ENCODE peak calls at places on chromosomes 3 and 15, in four cellular contexts. B, C, Y and R are unnamed samples.
A peak's percentile ranks its signal among the peaks of the same experiment; 100 is the strongest.

GRCh38 chr15:85473455-85473854 is 93.1 kb downstream of the AKAP13 start:
- DNase-seq in B (no peak), C (no peak), Y (no peak), R (no peak)

GRCh38 chr3:103195201-103195600 is 760.4 kb downstream of the ZPLD1 start:
- DNase-seq in C (no peak), B (no peak), Y (no peak), R (no peak)

GRCh38 chr15:50676799-50677483 is 9.7 kb downstream of the TRPM7 start:
- DNase-seq in Y (no peak), C (no peak), B (no peak), R (no peak)

GRCh38 chr3:183827809-183828537 is 2.6 kb upstream of the MAP6D1 start:
- DNase-seq in B (no peak), C (no peak), Y (no peak), R (no peak)

GRCh38 chr3:18300916-18301315 is 124.2 kb downstream of the SATB1 start:
- DNase-seq in C (no peak), B (no peak), Y (no peak), R (no peak)

GRCh38 chr3:14598143-14598569 is 53.4 kb upstream of the CCDC174 start:
- DNase-seq in C (no peak), B (no peak), Y (peak; percentile 54), R (no peak)

GRCh38 chr3:123571264-123571972 is 13.4 kb downstream of the HACD2 start:
- DNase-seq in C (no peak), B (no peak), Y (no peak), R (no peak)

GRCh38 chr15:66846031-66846430 is 144.0 kb downstream of the SMAD6 start:
- DNase-seq in B (no peak), C (no peak), Y (no peak), R (no peak)

GRCh38 chr15:68389041-68389930 is 42.7 kb downstream of the ITGA11 start:
- DNase-seq in C (no peak), B (peak; percentile 53), Y (no peak), R (peak; percentile 38)

GRCh38 chr15:37516628-37517027 is 416.3 kb upstream of the MEIS2 start:
- DNase-seq in Y (no peak), B (no peak), C (no peak), R (no peak)

GRCh38 chr3:64656544-64656943 is 31.3 kb downstream of the ADAMTS9 start:
- DNase-seq in C (no peak), Y (no peak), B (no peak), R (no peak)

GRCh38 chr15:100987143-100987542 is 68.0 kb downstream of the LRRK1 start:
- DNase-seq in B (no peak), C (no peak), Y (no peak), R (no peak)

GRCh38 chr3:14808502-14809266 is 10.1 kb upstream of the FGD5 start:
- DNase-seq in B (no peak), C (no peak), Y (no peak), R (no peak)

GRCh38 chr3:150286390-150287147 is 121.5 kb upstream of the TSC22D2 start:
- DNase-seq in B (no peak), C (no peak), Y (peak; percentile 8), R (no peak)

GRCh38 chr3:36804295-36805055 is 40.1 kb upstream of the DCLK3 start:
- DNase-seq in B (no peak), C (no peak), Y (no peak), R (no peak)

GRCh38 chr15:70400766-70401541 is 303.2 kb upstream of the TLE3 start:
- DNase-seq in B (no peak), Y (no peak), C (peak; percentile 29), R (no peak)

GRCh38 chr3:183224581-183224980 is 28.5 kb upstream of the B3GNT5 start:
- DNase-seq in C (no peak), Y (peak; percentile 32), B (no peak), R (no peak)

GRCh38 chr3:141487419-141488345 is 855 bp downstream of the RASA2 start:
- DNase-seq in B (peak; percentile 79), C (peak; percentile 66), Y (peak; percentile 82), R (peak; percentile 81)

GRCh38 chr3:141485578-141486415 is 1.0 kb upstream of the RASA2 start:
- DNase-seq in Y (no peak), B (no peak), C (no peak), R (no peak)

GRCh38 chr3:141484701-141485287 is 2.0 kb upstream of the RASA2 start:
- DNase-seq in C (no peak), Y (no peak), B (no peak), R (no peak)

GRCh38 chr3:141486416-141486734 is 452 bp upstream of the RASA2 start:
- DNase-seq in C (no peak), Y (no peak), B (no peak), R (no peak)

DNA sequence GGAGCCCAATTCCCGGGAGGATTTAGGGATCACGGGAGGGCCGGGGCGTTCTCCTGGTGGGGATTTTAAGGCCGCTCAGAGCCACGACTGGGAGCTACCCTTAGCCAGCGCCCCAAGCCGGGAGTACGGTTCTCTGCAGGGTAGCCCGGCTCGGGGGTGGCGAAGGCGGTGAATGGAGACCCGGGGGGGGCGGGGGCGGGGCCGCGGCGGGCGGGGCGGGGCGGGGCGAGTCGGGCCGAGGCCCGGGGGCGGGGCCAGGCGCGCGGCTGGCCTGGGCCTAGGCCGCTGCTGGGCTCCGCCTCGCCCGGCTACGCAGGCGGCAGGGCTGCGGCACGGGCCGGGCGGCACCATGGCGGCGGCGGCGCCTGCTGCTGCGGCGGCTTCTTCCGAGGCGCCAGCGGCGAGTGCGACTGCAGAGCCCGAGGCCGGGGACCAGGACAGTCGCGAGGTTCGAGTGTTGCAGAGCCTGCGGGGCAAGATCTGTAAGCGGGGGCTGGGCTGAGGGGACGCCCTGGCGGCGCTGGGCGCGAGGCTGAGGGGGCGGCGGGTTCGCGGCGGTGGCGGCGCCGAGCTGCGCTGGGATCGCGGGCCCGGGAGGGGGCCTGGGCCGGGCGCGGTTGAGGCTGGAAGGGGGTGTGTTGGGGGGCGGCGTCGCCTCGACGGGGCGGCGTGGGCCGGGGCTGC is at the start of gene RASA2:
- DNase-seq in Y (peak; percentile 65), C (peak; percentile 67), B (peak; percentile 62), R (peak; percentile 85)
- H3K4me3 ChIP-seq in Y (peak within 1 kb of the TSS; percentile 59), C (peak within 1 kb of the TSS; percentile 87), B (peak within 1 kb of the TSS; percentile 94), R (peak within 1 kb of the TSS; percentile 100)

GRCh38 chr3:13470894-13471574 is 9.1 kb upstream of the HDAC11 start:
- DNase-seq in C (no peak), Y (no peak), B (no peak), R (no peak)
- H3K27ac ChIP-seq in C (no peak overlapping the region), Y (no peak overlapping the region), B (no peak overlapping the region), R (no peak overlapping the region)

GRCh38 chr15:79430901-79431635 is 1.1 kb upstream of the MINAR1 start:
- DNase-seq in Y (no peak), B (no peak), C (no peak), R (no peak)
- H3K4me3 ChIP-seq in Y (no peak overlapping the region), B (peak overlapping the region; percentile 50), C (peak overlapping the region; percentile 69), R (peak overlapping the region; percentile 77)

GRCh38 chr3:10845839-10846656 is 30.0 kb downstream of the SLC6A11 start:
- DNase-seq in B (no peak), Y (no peak), C (no peak), R (no peak)
- H3K27ac ChIP-seq in B (no peak overlapping the region), Y (no peak overlapping the region), C (no peak overlapping the region), R (no peak overlapping the region)

GRCh38 chr3:108489776-108490175 is 20.6 kb downstream of the MYH15 start:
- DNase-seq in C (no peak), Y (peak; percentile 36), B (no peak), R (no peak)

GRCh38 chr3:108493862-108494261 is 16.5 kb downstream of the MYH15 start:
- DNase-seq in B (no peak), C (no peak), Y (no peak), R (no peak)

GRCh38 chr3:108497271-108497670 is 13.1 kb downstream of the MYH15 start:
- DNase-seq in Y (no peak), C (no peak), B (no peak), R (no peak)

GRCh38 chr3:108495717-108496116 is 14.7 kb downstream of the MYH15 start:
- DNase-seq in C (no peak), B (no peak), Y (no peak), R (no peak)

DNA sequence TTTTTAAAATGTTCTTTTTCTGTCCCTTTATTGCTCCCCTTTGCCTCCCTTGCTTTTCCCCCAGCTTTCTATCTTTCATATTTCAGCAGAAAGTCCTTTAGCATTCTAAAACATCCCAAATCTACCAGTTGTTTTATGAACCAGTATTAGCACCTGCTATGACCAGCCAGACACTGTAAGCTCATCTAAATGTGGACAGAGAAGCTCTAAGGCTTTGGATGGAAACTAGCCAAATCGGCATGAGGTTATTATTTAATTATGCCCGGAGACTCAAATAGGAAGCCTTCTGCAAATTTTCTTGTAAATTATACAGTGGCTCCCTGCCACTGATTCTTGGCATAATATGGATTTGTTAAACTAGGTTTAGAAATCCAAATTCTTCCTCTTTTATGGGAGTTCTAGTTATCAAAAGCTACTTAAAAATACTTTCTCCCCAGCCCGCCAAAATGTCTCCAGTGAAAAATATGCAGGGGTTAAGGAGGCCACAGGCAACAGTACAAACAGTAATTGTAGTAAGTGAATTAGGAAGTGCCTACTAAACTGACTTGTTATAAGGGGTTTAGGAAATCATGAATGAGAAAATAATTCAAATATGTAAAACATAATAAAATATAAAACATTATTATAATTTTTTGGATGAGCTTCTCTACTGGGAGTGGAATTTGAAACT is 15.4 kb downstream of the MYH15 start:
- DNase-seq in Y (no peak), C (no peak), B (no peak), R (no peak)
- H3K4me3 ChIP-seq in Y (no peak overlapping the region), C (no peak overlapping the region), B (no peak overlapping the region), R (no peak overlapping the region)

GRCh38 chr15:73983773-73984172 is 8.3 kb downstream of the STOML1 start:
- DNase-seq in Y (no peak), B (no peak), C (no peak), R (no peak)
- H3K27ac ChIP-seq in Y (no peak overlapping the region), B (peak overlapping the region; percentile 92), C (peak overlapping the region; percentile 84), R (peak overlapping the region; percentile 71)

GRCh38 chr3:47476644-47477199 is 981 bp upstream of the SCAP start:
- DNase-seq in Y (no peak), B (no peak), C (no peak), R (no peak)
- H3K4me3 ChIP-seq in Y (peak overlapping the region; percentile 58), B (peak overlapping the region; percentile 77), C (peak overlapping the region; percentile 97), R (peak overlapping the region; percentile 98)

DNA sequence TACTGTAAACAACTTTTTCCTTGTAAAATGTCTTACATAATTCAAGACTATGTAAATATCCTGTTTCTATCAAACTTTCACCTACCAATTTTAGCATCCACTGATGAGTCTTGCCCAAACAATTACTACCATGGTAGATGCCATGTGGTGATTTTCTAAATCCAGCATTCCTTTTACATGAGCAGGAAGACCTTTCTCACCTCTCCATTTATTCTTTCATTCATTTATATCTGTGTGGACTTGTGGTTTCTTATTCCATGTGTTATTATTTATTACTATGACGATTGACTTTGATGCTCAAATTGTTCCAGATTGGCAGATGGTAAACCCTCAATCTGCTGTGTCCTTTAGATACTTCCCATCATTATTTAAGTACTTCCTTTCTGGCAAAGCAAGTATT is 62.4 kb downstream of the IFT57 start:
- DNase-seq in Y (no peak), B (no peak), C (no peak), R (no peak)
- H3K27ac ChIP-seq in Y (no peak overlapping the region), B (no peak overlapping the region), C (no peak overlapping the region), R (no peak overlapping the region)

GRCh38 chr3:23662079-23662617 is 143.6 kb upstream of the UBE2E1 start:
- DNase-seq in Y (no peak), B (no peak), C (no peak), R (no peak)
- H3K4me3 ChIP-seq in Y (no peak overlapping the region), B (no peak overlapping the region), C (no peak overlapping the region), R (no peak overlapping the region)